ENCODE peak calls at places on chromosome 18, in four cellular contexts. A is skeletal muscle cell, C is DMS153, S is KBM-7. K is an unnamed sample.

GRCh38 chr18:59556265-59556664 is 141.0 kb downstream of the CCBE1 start:
- DNase-seq in A (no peak), C (no peak), S (no peak), K (no peak)

GRCh38 chr18:59916746-59917145 is 16.9 kb downstream of the PMAIP1 start:
- DNase-seq in C (no peak), A (no peak), S (no peak), K (no peak)

GRCh38 chr18:30457156-30457555 is 585.4 kb downstream of the DSC3 start:
- DNase-seq in A (no peak), S (no peak), C (no peak), K (no peak)

GRCh38 chr18:44747157-44747556 is 66.5 kb downstream of the SETBP1 start:
- DNase-seq in S (no peak), C (no peak), A (no peak), K (peak)

GRCh38 chr18:1708006-1708405 is 803.3 kb downstream of the ADCYAP1 start:
- DNase-seq in S (no peak), A (no peak), C (no peak), K (no peak)

GRCh38 chr18:58456625-58457024 is 172.3 kb downstream of the ALPK2 start:
- DNase-seq in C (peak), A (no peak), S (peak), K (no peak)

GRCh38 chr18:41170346-41170745 is 784.7 kb upstream of the PIK3C3 start:
- DNase-seq in A (peak), C (no peak), S (no peak), K (no peak)

GRCh38 chr18:56388571-56388970 is 249.8 kb downstream of the TXNL1 start:
- DNase-seq in C (no peak), A (no peak), S (no peak), K (no peak)

GRCh38 chr18:79912994-79913831 is 38.2 kb downstream of the SLC66A2 start:
- DNase-seq in A (no peak), S (no peak), C (no peak), K (no peak)

GRCh38 chr18:36101943-36102342 is 27.2 kb downstream of the SLC39A6 start:
- DNase-seq in C (no peak), S (no peak), A (no peak), K (no peak)

GRCh38 chr18:34643982-34644381 is 66.1 kb upstream of the DTNA start:
- DNase-seq in S (no peak), C (no peak), A (no peak), K (no peak)

GRCh38 chr18:48486762-48487161 is 52.1 kb upstream of the CTIF start:
- DNase-seq in C (no peak), S (no peak), A (peak), K (no peak)

K was measured in RPMI8226.